ENCODE peak calls at places on chromosomes 5 and 9, in five cellular contexts. F is IMR-90; U is G401; V is CD8-positive, alpha-beta memory T cell; R is Calu3. C is an unnamed sample.

GRCh38 chr9:38205279-38205678 is 136.3 kb upstream of the SHB start:
- DNase-seq in F (no peak), U (no peak), V (no peak), R (no peak), C (no peak)

GRCh38 chr5:153562189-153562588 is 71.7 kb downstream of the GRIA1 start:
- DNase-seq in F (peak), U (no peak), V (no peak), R (peak), C (no peak)

GRCh38 chr5:74040811-74041491 is 415.0 kb downstream of the ARHGEF28 start:
- DNase-seq in F (no peak), U (no peak), V (no peak), R (no peak), C (no peak)

GRCh38 chr5:136686192-136686872 is 321.0 kb upstream of the TRPC7 start:
- DNase-seq in F (peak), U (peak), V (no peak), R (peak), C (no peak)

GRCh38 chr5:71778678-71779276 is 59.7 kb downstream of the CARTPT start:
- DNase-seq in F (peak), U (peak), V (no peak), R (peak), C (no peak)

GRCh38 chr5:38258319-38259061 is at the start of gene EGFLAM:
- DNase-seq in F (no peak), U (no peak), V (no peak), R (peak), C (no peak)

GRCh38 chr5:77083088-77083487 is 4.0 kb downstream of the ZBED3 start:
- DNase-seq in F (no peak), U (no peak), V (no peak), R (no peak), C (no peak)

GRCh38 chr9:86795861-86796497 is 151.3 kb downstream of the GAS1 start:
- DNase-seq in F (peak), U (no peak), V (no peak), R (no peak), C (peak)

GRCh38 chr5:36161317-36161716 is 9.4 kb downstream of the SKP2 start:
- DNase-seq in F (no peak), U (no peak), V (no peak), R (no peak), C (no peak)

GRCh38 chr9:127854169-127854833 is at the start of gene ENG:
- DNase-seq in F (peak), U (no peak), V (peak), R (peak), C (no peak)

GRCh38 chr9:35661756-35662350 is 3.1 kb downstream of the ARHGEF39 start:
- DNase-seq in F (no peak), U (no peak), V (peak), R (no peak), C (no peak)

GRCh38 chr9:8371686-8372085 is 572.1 kb upstream of the DMAC1 start:
- DNase-seq in F (no peak), U (no peak), V (no peak), R (no peak), C (no peak)